ENCODE peak calls at places on chromosomes 13 and 19, in six cellular contexts. C is activated CD4-positive, CD25-positive, alpha-beta regulatory T cell; H is ascending aorta; L is pancreas; Z is Right ventricle myocardium superior; X is activated T-cell treated with anti-CD3 and anti-CD28 coated beads for 1 hour. V is an unnamed sample.

GRCh38 chr13:26948353-26948752 is 187.8 kb upstream of the GPR12 start:
- DNase-seq in H (no peak), X (no peak), L (no peak), Z (no peak), C (no peak), V (no peak)

GRCh38 chr19:18648971-18649310 is 12.1 kb downstream of the KLHL26 start:
- DNase-seq in L (no peak), X (no peak), Z (peak), H (no peak), C (no peak), V (no peak)

GRCh38 chr19:52270266-52270885 is 989 bp downstream of the ZNF766 start:
- DNase-seq in C (no peak), L (peak), X (no peak), H (no peak), Z (no peak), V (peak)

GRCh38 chr13:46324976-46325375 is 62.1 kb downstream of the RUBCNL start:
- DNase-seq in Z (no peak), C (no peak), L (no peak), H (no peak), X (no peak), V (no peak)

GRCh38 chr13:44368599-44369368 is 4.8 kb upstream of the SERP2 start:
- DNase-seq in H (no peak), L (no peak), C (no peak), Z (no peak), X (no peak), V (peak)

GRCh38 chr19:17304386-17305047 is 1.2 kb upstream of the MRPL34 start:
- DNase-seq in Z (no peak), C (no peak), X (no peak), L (no peak), H (no peak), V (no peak)

GRCh38 chr13:114110091-114110829 is 22.2 kb downstream of the RASA3 start:
- DNase-seq in L (peak), X (peak), Z (peak), H (no peak), C (peak), V (peak)

GRCh38 chr19:36215276-36216171 is 618 bp downstream of the ZNF146 start:
- DNase-seq in L (no peak), X (no peak), H (no peak), Z (no peak), C (no peak), V (peak)

GRCh38 chr19:1616396-1616795 is 11.1 kb upstream of the UQCR11 start:
- DNase-seq in X (no peak), H (no peak), L (no peak), Z (no peak), C (no peak), V (no peak)

GRCh38 chr19:38654478-38655079 is 7.1 kb downstream of the ACTN4 start:
- DNase-seq in X (no peak), C (no peak), H (no peak), L (no peak), Z (no peak), V (no peak)

GRCh38 chr19:14957464-14957863 is 16.2 kb downstream of the OR7C2 start:
- DNase-seq in L (no peak), C (no peak), X (no peak), Z (no peak), H (no peak), V (no peak)